ENCODE peak calls at places on chromosomes 3 and 15, in ten cellular contexts. J is transverse colon; T is cardiac muscle cell; G is AG09309; K is prostate gland; Y is NB4; F is coronary artery; A is mammary epithelial cell; I is naive thymus-derived CD4-positive, alpha-beta T cell; E is cardiac fibroblast. R is an unnamed sample.

GRCh38 chr15:96326551-96327154 is 3.8 kb upstream of the NR2F2 start:
- DNase-seq in F (peak; percentile 80), E (peak; percentile 71), A (peak; percentile 62), Y (peak; percentile 95), I (no peak), G (peak; percentile 46), K (no peak), J (peak; percentile 30), T (peak; percentile 78), R (peak; percentile 78)

GRCh38 chr3:172280406-172281051 is 167.7 kb downstream of the GHSR start:
- DNase-seq in J (no peak), Y (no peak), K (no peak), E (peak; percentile 81), A (peak; percentile 57), G (no peak), I (no peak), F (no peak), T (peak; percentile 79), R (no peak)

GRCh38 chr3:87626471-87626995 is 350.1 kb upstream of the POU1F1 start:
- DNase-seq in K (no peak), A (no peak), E (no peak), G (no peak), Y (no peak), F (no peak), I (no peak), J (no peak), T (no peak), R (no peak)

GRCh38 chr3:105368575-105369500 is 2.1 kb downstream of the ALCAM start:
- DNase-seq in I (peak; percentile 80), K (peak; percentile 77), T (peak; percentile 69), E (peak; percentile 66), Y (peak; percentile 89), G (no peak), A (peak; percentile 95), J (peak; percentile 76), F (peak; percentile 75), R (peak; percentile 66)

GRCh38 chr3:184513276-184514150 is 48.1 kb upstream of the EPHB3 start:
- DNase-seq in Y (peak; percentile 76), A (peak; percentile 63), K (peak; percentile 80), F (peak; percentile 83), T (peak; percentile 83), E (peak; percentile 83), G (no peak), I (peak; percentile 74), J (peak; percentile 87), R (peak; percentile 96)

GRCh38 chr3:14431556-14431927 is 29.1 kb downstream of the SLC6A6 start:
- DNase-seq in Y (peak; percentile 77), A (no peak), F (no peak), K (no peak), J (peak; percentile 34), G (no peak), E (no peak), T (no peak), I (no peak), R (no peak)

GRCh38 chr15:52515343-52515742 is 13.3 kb downstream of the MYO5A start:
- DNase-seq in G (no peak), A (no peak), E (no peak), K (no peak), I (no peak), J (no peak), F (no peak), Y (no peak), T (no peak), R (no peak)

GRCh38 chr3:73621388-73621787 is 3.4 kb downstream of the PDZRN3 start:
- DNase-seq in A (no peak), I (no peak), F (no peak), E (peak; percentile 39), K (peak; percentile 24), T (no peak), J (no peak), Y (no peak), G (no peak), R (no peak)

GRCh38 chr15:60390231-60390630 is 7.6 kb downstream of the ANXA2 start:
- DNase-seq in Y (no peak), J (no peak), A (no peak), K (no peak), G (no peak), E (no peak), T (no peak), F (no peak), I (no peak), R (no peak)

GRCh38 chr15:60392986-60393811 is 4.6 kb downstream of the ANXA2 start:
- DNase-seq in F (peak; percentile 82), G (peak; percentile 96), I (no peak), K (peak; percentile 94), Y (peak; percentile 50), J (peak; percentile 72), T (peak; percentile 98), A (peak; percentile 100), E (peak; percentile 96), R (no peak)

GRCh38 chr15:60391722-60392340 is 6.0 kb downstream of the ANXA2 start:
- DNase-seq in Y (no peak), T (no peak), A (peak; percentile 21), E (no peak), J (peak; percentile 21), I (no peak), G (no peak), K (no peak), F (no peak), R (no peak)

GRCh38 chr15:60390931-60391501 is 6.8 kb downstream of the ANXA2 start:
- DNase-seq in F (peak; percentile 84), J (peak; percentile 70), Y (peak; percentile 56), K (no peak), I (no peak), E (peak; percentile 87), T (peak; percentile 91), A (peak; percentile 92), G (no peak), R (peak; percentile 88)

DNA sequence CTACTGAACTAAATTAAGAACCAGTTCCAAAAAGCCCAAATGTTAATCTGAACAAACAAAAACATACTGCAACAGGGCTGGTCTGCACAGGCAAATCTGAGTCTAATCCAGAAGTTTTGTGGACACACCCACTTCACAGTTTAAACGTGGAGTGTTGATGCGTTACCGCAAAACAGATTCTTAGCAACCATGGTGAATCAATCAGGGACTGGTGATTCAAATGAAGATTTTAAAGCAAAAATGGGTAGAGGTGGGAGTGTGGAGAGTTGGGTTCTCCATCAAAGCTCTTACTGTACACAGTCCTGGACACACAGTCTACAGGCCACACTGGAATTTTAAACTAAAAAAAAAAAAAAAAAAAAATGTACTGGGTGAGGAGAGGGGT is 5.2 kb downstream of the ANXA2 start:
- DNase-seq in G (no peak), T (peak; percentile 82), J (peak; percentile 23), K (no peak), A (peak; percentile 87), F (no peak), Y (no peak), E (peak; percentile 83), I (no peak), R (no peak)
- H3K4me3 ChIP-seq in G (peak overlapping the region; percentile 18), T (no peak overlapping the region), J (no peak overlapping the region), K (no peak overlapping the region), A (peak overlapping the region; percentile 33), F (peak overlapping the region; percentile 90), Y (no peak overlapping the region), E (peak overlapping the region; percentile 44), I (no peak overlapping the region), R (no peak overlapping the region)

GRCh38 chr3:187072582-187072981 is 66.7 kb downstream of the RPL39L start:
- DNase-seq in E (no peak), I (no peak), J (no peak), Y (peak; percentile 50), T (no peak), K (no peak), F (no peak), G (no peak), A (no peak), R (no peak)

GRCh38 chr3:187064210-187065115 is 74.8 kb downstream of the RPL39L start:
- DNase-seq in K (peak; percentile 59), G (no peak), F (no peak), Y (peak; percentile 62), A (peak; percentile 76), T (peak; percentile 64), I (no peak), E (peak; percentile 53), J (no peak), R (no peak)

GRCh38 chr3:187066228-187066995 is 72.9 kb downstream of the RPL39L start:
- DNase-seq in J (no peak), A (peak; percentile 64), T (peak; percentile 57), F (no peak), E (peak; percentile 58), G (no peak), Y (peak; percentile 65), K (no peak), I (peak; percentile 59), R (peak; percentile 61)

GRCh38 chr3:187072102-187072501 is 67.2 kb downstream of the RPL39L start:
- DNase-seq in Y (no peak), A (no peak), I (no peak), F (no peak), K (no peak), G (no peak), T (no peak), E (no peak), J (no peak), R (no peak)

DNA sequence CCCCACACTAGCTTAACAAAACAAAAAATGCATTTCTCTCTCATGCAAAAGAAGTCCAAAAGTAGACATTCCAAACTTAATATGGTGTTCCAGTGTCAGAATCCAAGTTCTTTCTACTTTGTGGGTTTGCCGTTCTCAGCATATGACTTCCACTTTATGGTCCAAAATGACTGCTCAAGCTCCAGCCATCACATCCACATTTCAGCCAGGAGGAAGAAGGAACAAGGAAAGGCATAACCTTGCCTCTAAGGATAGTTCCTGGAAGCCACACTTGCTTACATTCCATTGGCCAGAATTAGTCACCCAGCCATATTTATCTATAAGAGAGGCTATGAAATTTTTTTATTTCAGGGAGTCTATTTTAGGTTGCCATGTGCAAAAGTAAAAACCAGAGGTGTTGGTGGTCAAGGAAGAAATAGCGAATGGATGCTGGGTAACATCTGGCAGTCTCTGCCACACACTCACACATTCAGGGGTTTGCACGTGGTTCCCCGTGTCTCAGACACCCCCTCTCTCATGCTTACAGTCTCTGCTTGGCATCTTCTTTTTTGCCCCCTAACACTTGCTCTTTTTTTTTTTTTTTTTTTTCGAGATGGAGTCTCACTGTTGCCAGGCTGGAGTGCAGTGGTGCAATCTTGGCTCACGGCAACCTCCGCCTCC is 69.3 kb downstream of the RPL39L start:
- DNase-seq in T (no peak), E (no peak), G (no peak), J (no peak), Y (no peak), K (no peak), A (no peak), F (no peak), I (no peak), R (no peak)
- H3K4me3 ChIP-seq in T (no peak overlapping the region), E (no peak overlapping the region), G (no peak overlapping the region), J (no peak overlapping the region), Y (no peak overlapping the region), K (no peak overlapping the region), A (no peak overlapping the region), F (no peak overlapping the region), I (no peak overlapping the region), R (no peak overlapping the region)

GRCh38 chr3:114441386-114441785 is 147.6 kb downstream of the TIGIT start:
- DNase-seq in K (no peak), I (no peak), T (no peak), E (no peak), G (no peak), A (no peak), Y (no peak), J (no peak), F (no peak), R (no peak)
- H3K4me3 ChIP-seq in K (no peak overlapping the region), I (no peak overlapping the region), T (no peak overlapping the region), E (no peak overlapping the region), G (no peak overlapping the region), A (no peak overlapping the region), Y (no peak overlapping the region), J (no peak overlapping the region), F (no peak overlapping the region), R (no peak overlapping the region)

DNA sequence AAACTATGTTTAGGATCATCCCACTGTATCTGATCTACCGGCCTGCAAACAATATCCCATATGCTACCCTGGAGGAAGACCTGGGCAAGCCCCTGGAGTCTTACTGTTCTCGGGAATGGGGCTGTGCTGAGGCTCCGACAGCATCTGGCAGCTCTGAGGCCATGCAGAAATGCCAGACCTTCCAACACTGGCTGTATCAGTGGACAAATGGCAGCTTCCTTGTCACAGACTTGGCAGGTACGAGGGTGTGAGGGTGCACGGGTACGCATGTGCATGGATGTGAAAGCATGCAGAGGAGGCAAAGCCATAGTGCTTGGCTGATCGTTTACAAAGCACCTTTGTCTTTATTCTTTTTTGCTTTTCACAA is 20.1 kb upstream of the SLC28A1 start:
- DNase-seq in E (no peak), G (no peak), F (peak; percentile 59), Y (no peak), I (no peak), T (no peak), A (no peak), J (no peak), K (no peak), R (no peak)
- H3K4me3 ChIP-seq in E (no peak overlapping the region), G (no peak overlapping the region), F (no peak overlapping the region), Y (no peak overlapping the region), I (no peak overlapping the region), T (no peak overlapping the region), A (no peak overlapping the region), J (no peak overlapping the region), K (no peak overlapping the region), R (no peak overlapping the region)